ENCODE peak calls at places on chromosome X, in six cellular contexts. L is RKO; E is activated gamma-delta T cell treated with Interleukin-2 at 50 U/mL for 16 hours; Q is activated CD8-positive, alpha-beta memory T cell treated with anti-CD3 and anti-CD28 coated beads, Interleukin-2, amount 50 U/mL, for 48 hours; H is H4; U is chondrocyte. G is an unnamed sample.

GRCh38 chrX:138485767-138486166 is 225.8 kb downstream of the FGF13 start:
- DNase-seq in L (no peak), E (no peak), Q (no peak), H (no peak), U (no peak), G (no peak)

GRCh38 chrX:19846995-19847790 is 40.2 kb downstream of the SH3KBP1 start:
- DNase-seq in L (peak; percentile 11), E (no peak), Q (no peak), H (peak; percentile 63), U (no peak), G (no peak)

GRCh38 chrX:16392597-16392996 is 225.3 kb downstream of the MAGEB17 start:
- DNase-seq in L (no peak), E (no peak), Q (no peak), H (no peak), U (no peak), G (no peak)

GRCh38 chrX:71128915-71129765 is 10.7 kb downstream of the MED12 start:
- DNase-seq in L (peak; percentile 38), E (peak; percentile 73), Q (peak; percentile 82), H (peak; percentile 29), U (no peak), G (peak; percentile 67)

GRCh38 chrX:150100261-150100660 is 162.0 kb upstream of the EOLA2 start:
- DNase-seq in L (no peak), E (no peak), Q (no peak), H (no peak), U (no peak), G (no peak)

GRCh38 chrX:121733514-121733913 is 686.1 kb downstream of the GLUD2 start:
- DNase-seq in L (no peak), E (no peak), Q (no peak), H (no peak), U (no peak), G (no peak)

GRCh38 chrX:105999294-105999693 is 39.2 kb downstream of the SERPINA7 start:
- DNase-seq in L (no peak), E (no peak), Q (no peak), H (no peak), U (no peak), G (no peak)

GRCh38 chrX:55695227-55696018 is 22.1 kb upstream of the RRAGB start:
- DNase-seq in L (no peak), E (no peak), Q (no peak), H (no peak), U (no peak), G (no peak)

GRCh38 chrX:101659601-101660063 is at the start of gene ARMCX2:
- DNase-seq in L (no peak), E (no peak), Q (no peak), H (no peak), U (no peak), G (peak; percentile 66)

GRCh38 chrX:29172880-29173279 is 585.6 kb downstream of the IL1RAPL1 start:
- DNase-seq in L (no peak), E (no peak), Q (no peak), H (peak; percentile 39), U (no peak), G (no peak)

GRCh38 chrX:139905743-139906142 is 27.1 kb downstream of the ATP11C start:
- DNase-seq in L (no peak), E (no peak), Q (no peak), H (no peak), U (no peak), G (no peak)

GRCh38 chrX:138886769-138887168 is 175.3 kb upstream of the FGF13 start:
- DNase-seq in L (no peak), E (no peak), Q (no peak), H (peak; percentile 4), U (no peak), G (no peak)

GRCh38 chrX:71181558-71181909 is 36.9 kb downstream of the NLGN3 start:
- DNase-seq in L (no peak), E (peak; percentile 24), Q (peak; percentile 62), H (no peak), U (no peak), G (no peak)

GRCh38 chrX:136768469-136769084 is 12.2 kb downstream of the ARHGEF6 start:
- DNase-seq in L (peak; percentile 82), E (peak; percentile 18), Q (peak; percentile 63), H (peak; percentile 94), U (no peak), G (no peak)

GRCh38 chrX:10656214-10656613 is 35.8 kb upstream of the MID1 start:
- DNase-seq in L (no peak), E (no peak), Q (no peak), H (no peak), U (no peak), G (no peak)

GRCh38 chrX:70500826-70501225 is 56.2 kb downstream of the DLG3 start:
- DNase-seq in L (no peak), E (no peak), Q (no peak), H (no peak), U (no peak), G (no peak)

GRCh38 chrX:6307156-6307555 is 78.5 kb upstream of the NLGN4X start:
- DNase-seq in L (no peak), E (no peak), Q (no peak), H (no peak), U (no peak), G (no peak)

GRCh38 chrX:2499507-2499906 is 1.3 kb downstream of the DHRSX start:
- DNase-seq in L (no peak), E (no peak), Q (no peak), H (no peak), U (no peak), G (no peak)

GRCh38 chrX:123340691-123341090 is 156.6 kb downstream of the GRIA3 start:
- DNase-seq in L (no peak), E (no peak), Q (no peak), H (peak; percentile 41), U (no peak), G (no peak)

GRCh38 chrX:35104626-35105025 is 162.0 kb downstream of the FAM47B start:
- DNase-seq in L (no peak), E (no peak), Q (no peak), H (no peak), U (no peak), G (no peak)

GRCh38 chrX:81564851-81565250 is 362.9 kb downstream of the SH3BGRL start:
- DNase-seq in L (no peak), E (no peak), Q (no peak), H (no peak), U (no peak), G (no peak)

GRCh38 chrX:136046295-136046894 is 61.2 kb downstream of the SLC9A6 start:
- DNase-seq in L (no peak), E (no peak), Q (no peak), H (no peak), U (no peak), G (no peak)

GRCh38 chrX:153966283-153966688 is 5.3 kb downstream of the HCFC1 start:
- DNase-seq in L (no peak), E (no peak), Q (no peak), H (no peak), U (no peak), G (no peak)

GRCh38 chrX:50691820-50692219 is 122.2 kb downstream of the SHROOM4 start:
- DNase-seq in L (peak; percentile 58), E (no peak), Q (no peak), H (peak; percentile 38), U (no peak), G (no peak)

GRCh38 chrX:101265869-101266428 is 25.2 kb downstream of the TAF7L start:
- DNase-seq in L (peak; percentile 13), E (no peak), Q (no peak), H (peak; percentile 63), U (no peak), G (no peak)

GRCh38 chrX:17553451-17553850 is 178.5 kb downstream of the NHS start:
- DNase-seq in L (peak; percentile 24), E (no peak), Q (no peak), H (peak; percentile 29), U (no peak), G (no peak)

GRCh38 chrX:1420371-1420770 is 28.5 kb upstream of the SLC25A6 start:
- DNase-seq in L (no peak), E (no peak), Q (no peak), H (no peak), U (peak; percentile 80), G (no peak)

GRCh38 chrX:129523076-129524055 is at the start of gene SMARCA1:
- DNase-seq in L (no peak), E (peak; percentile 3), Q (no peak), H (peak; percentile 52), U (no peak), G (peak; percentile 69)

G was measured in ecto neural progenitor cell.